ENCODE peak calls at places on chromosomes 3 and 15, in ten cellular contexts. C is cardiac fibroblast; P is AG10803; T is CD8-positive, alpha-beta memory T cell; W is GM12864; G is Peyer's patch; M is LNCaP clone FGC; A is BE2C; L is trophoblast cell; O is gastrocnemius medialis. N is an unnamed sample.

GRCh38 chr15:31352283-31352880 is 25.7 kb downstream of the KLF13 start:
- DNase-seq in T (no peak), A (peak; percentile 83), C (peak; percentile 35), W (no peak), G (peak; percentile 73), O (peak; percentile 98), L (no peak), M (peak; percentile 50), P (no peak), N (no peak)

GRCh38 chr15:85688703-85689102 is 106.0 kb downstream of the KLHL25 start:
- DNase-seq in T (no peak), W (no peak), P (no peak), O (no peak), G (no peak), C (no peak), A (no peak), L (no peak), M (no peak), N (no peak)

GRCh38 chr3:135633078-135633477 is 332.4 kb upstream of the PPP2R3A start:
- DNase-seq in P (no peak), G (no peak), T (no peak), O (no peak), C (no peak), W (no peak), A (no peak), L (no peak), M (no peak), N (no peak)

GRCh38 chr15:95485367-95485766 is 845.1 kb upstream of the NR2F2 start:
- DNase-seq in P (no peak), T (no peak), W (no peak), L (no peak), C (no peak), A (no peak), M (no peak), O (no peak), G (no peak), N (no peak)

GRCh38 chr15:101394654-101395053 is 94.9 kb downstream of the PCSK6 start:
- DNase-seq in A (no peak), O (no peak), T (no peak), C (no peak), M (no peak), P (no peak), L (no peak), W (no peak), G (no peak), N (peak; percentile 13)

GRCh38 chr3:127541320-127541719 is 49.2 kb downstream of the TPRA1 start:
- DNase-seq in P (no peak), L (no peak), W (no peak), A (no peak), G (no peak), O (no peak), M (no peak), C (no peak), T (no peak), N (no peak)

GRCh38 chr3:36210840-36211655 is 169.3 kb upstream of the STAC start:
- DNase-seq in O (no peak), M (no peak), W (no peak), P (peak; percentile 11), G (no peak), T (no peak), A (no peak), L (no peak), C (no peak), N (no peak)

GRCh38 chr3:188059346-188059745 is 94.6 kb upstream of the LPP start:
- DNase-seq in G (no peak), A (no peak), T (no peak), P (no peak), C (no peak), W (no peak), O (no peak), L (no peak), M (no peak), N (no peak)

GRCh38 chr3:52891164-52891563 is 6.2 kb downstream of the STIMATE start:
- DNase-seq in O (no peak), T (no peak), L (no peak), A (no peak), M (no peak), G (no peak), W (no peak), P (no peak), C (no peak), N (no peak)

GRCh38 chr15:74468341-74469032 is 7.5 kb upstream of the UBL7 start:
- DNase-seq in T (no peak), M (no peak), W (no peak), L (no peak), O (no peak), G (no peak), A (no peak), P (no peak), C (no peak), N (no peak)

GRCh38 chr3:57815034-57815433 is 58.9 kb downstream of the SLMAP start:
- DNase-seq in M (no peak), A (no peak), T (peak; percentile 22), L (no peak), G (peak; percentile 68), W (no peak), O (no peak), C (no peak), P (no peak), N (no peak)

GRCh38 chr3:58049143-58049785 is 41.0 kb downstream of the FLNB start:
- DNase-seq in A (no peak), G (peak; percentile 77), M (peak; percentile 80), L (peak; percentile 98), T (no peak), C (peak; percentile 74), O (no peak), W (no peak), P (peak; percentile 88), N (no peak)

GRCh38 chr15:24659622-24660021 is 16.0 kb upstream of the NPAP1 start:
- DNase-seq in G (no peak), W (no peak), C (no peak), T (no peak), M (no peak), A (no peak), O (no peak), P (no peak), L (no peak), N (no peak)

GRCh38 chr3:194135806-194136518 is at the start of gene HES1:
- DNase-seq in C (peak; percentile 99), T (peak; percentile 17), O (peak; percentile 97), W (no peak), A (peak; percentile 95), G (peak; percentile 94), P (peak; percentile 98), M (peak; percentile 90), L (peak; percentile 97), N (peak; percentile 97)

GRCh38 chr3:9553949-9554513 is 409 bp upstream of the LHFPL4 start:
- DNase-seq in W (no peak), L (no peak), G (no peak), M (no peak), O (no peak), T (no peak), C (no peak), P (no peak), A (no peak), N (no peak)
- H3K4me3 ChIP-seq in W (no peak overlapping the region), L (no peak overlapping the region), G (peak overlapping the region; percentile 29), M (no peak overlapping the region), O (no peak overlapping the region), T (no peak overlapping the region), C (no peak overlapping the region), P (no peak overlapping the region), A (peak overlapping the region; percentile 44), N (no peak overlapping the region)

DNA sequence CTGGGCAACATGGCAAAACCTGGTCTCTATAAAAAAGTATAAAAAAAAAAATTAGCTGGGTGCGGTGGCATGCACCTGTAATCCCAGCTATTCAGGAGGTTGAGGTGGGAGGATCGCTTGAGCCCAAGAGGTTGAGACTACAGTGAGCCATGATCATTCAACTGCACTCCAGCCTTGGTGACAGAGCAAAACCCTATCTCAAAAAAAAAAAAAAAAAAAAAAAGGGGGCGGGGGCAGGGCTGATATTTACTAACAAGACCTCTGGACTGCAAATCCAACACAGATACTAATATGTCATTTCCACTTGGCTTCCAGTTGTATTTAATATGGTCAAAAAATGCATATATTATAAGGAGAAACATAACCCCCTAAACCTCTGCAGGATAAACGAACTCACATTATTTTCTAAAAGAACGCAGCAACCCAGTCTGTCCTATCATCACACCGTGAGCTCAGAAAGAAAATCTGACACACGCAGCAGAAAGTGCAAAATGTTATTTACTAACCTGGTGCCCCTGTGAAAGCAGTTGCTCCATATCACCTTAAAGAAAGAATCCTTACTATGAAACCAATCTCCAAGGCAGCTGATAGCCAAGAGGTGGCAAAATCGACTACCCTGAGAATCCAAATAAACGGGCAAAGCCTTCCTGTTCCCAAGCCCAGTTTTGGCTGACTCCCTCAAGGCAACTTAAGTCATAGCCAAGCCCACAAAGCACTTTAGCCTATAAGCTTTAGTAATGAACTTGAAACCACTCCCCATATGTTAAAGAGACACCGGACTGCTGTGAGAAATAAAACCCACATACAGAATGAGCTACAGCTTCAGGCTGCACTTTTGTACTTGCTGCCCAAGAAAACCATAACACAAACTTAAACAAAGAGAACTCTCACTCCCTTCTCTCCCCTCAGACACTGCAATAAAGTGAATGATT is 39.3 kb downstream of the PLD1 start:
- DNase-seq in P (peak; percentile 68), L (peak; percentile 73), T (no peak), A (peak; percentile 21), M (peak; percentile 86), C (peak; percentile 94), G (peak; percentile 67), O (peak; percentile 29), W (no peak), N (no peak)
- H3K4me3 ChIP-seq in P (peak overlapping the region; percentile 42), L (no peak overlapping the region), T (no peak overlapping the region), A (peak overlapping the region; percentile 32), M (no peak overlapping the region), C (peak overlapping the region; percentile 45), G (peak overlapping the region; percentile 49), O (peak overlapping the region; percentile 42), W (no peak overlapping the region), N (peak overlapping the region; percentile 64)

DNA sequence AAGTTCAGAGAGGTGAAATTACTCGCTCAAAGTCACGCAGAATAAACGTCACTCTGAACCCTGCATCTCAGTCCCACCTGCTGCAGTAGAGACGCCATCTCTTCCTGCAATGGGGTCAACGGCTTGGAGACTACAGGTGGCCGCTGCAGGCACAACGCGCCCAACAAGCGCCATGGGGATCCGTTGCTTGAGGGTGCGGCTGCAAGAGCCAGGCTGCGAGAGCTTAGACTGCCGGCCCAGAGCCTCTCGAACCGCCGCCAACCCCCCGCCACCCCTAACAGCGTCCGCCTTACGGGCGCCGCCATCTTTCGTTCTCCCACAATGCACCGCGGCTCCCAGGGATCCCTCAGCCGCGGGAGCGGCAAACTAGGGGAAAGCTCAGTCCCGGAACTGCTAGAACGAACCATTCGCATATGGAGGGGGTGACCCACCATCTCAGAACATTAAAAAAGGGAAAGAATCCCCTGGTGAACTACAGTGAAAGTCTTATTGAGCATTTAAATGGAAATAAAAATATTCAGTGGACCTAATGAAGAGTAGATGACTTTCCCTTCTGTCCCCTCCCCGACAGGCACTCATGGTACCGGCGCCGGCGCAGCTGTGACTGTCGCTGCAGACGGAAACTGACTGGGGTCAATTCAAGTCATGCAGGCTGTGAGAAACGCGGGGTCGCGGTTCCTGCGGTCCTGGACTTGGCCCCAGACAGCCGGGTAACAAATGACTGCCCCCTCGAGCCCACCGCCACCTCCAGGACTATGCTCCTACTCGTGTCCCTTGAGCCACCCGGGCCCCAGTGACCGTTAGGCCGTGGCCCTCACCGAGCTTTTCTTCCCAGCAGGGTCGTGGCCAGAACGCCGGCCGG is at the start of the genes MRPL46 and MRPS11:
- DNase-seq in W (peak; percentile 60), G (peak; percentile 95), O (peak; percentile 83), M (peak; percentile 57), P (peak; percentile 84), A (peak; percentile 92), L (peak; percentile 81), T (peak; percentile 88), C (peak; percentile 91), N (peak; percentile 91)
- H3K4me3 ChIP-seq in W (peak within 1 kb of the TSS; percentile 91), G (peak within 1 kb of the TSS; percentile 88), O (peak within 1 kb of the TSS; percentile 99), M (peak within 1 kb of the TSS; percentile 95), P (peak within 1 kb of the TSS; percentile 96), A (peak within 1 kb of the TSS; percentile 81), L (peak within 1 kb of the TSS; percentile 96), T (peak within 1 kb of the TSS; percentile 88), C (peak within 1 kb of the TSS; percentile 94), N (peak within 1 kb of the TSS; percentile 90)

GRCh38 chr3:157130138-157130880 is 29.6 kb downstream of the CCNL1 start:
- DNase-seq in W (no peak), M (no peak), C (peak; percentile 83), O (peak; percentile 63), A (peak; percentile 66), T (peak; percentile 81), G (peak; percentile 91), L (peak; percentile 62), P (peak; percentile 83), N (no peak)
- H3K4me3 ChIP-seq in W (no peak overlapping the region), M (no peak overlapping the region), C (no peak overlapping the region), O (peak overlapping the region; percentile 25), A (peak overlapping the region; percentile 36), T (peak overlapping the region; percentile 15), G (no peak overlapping the region), L (no peak overlapping the region), P (no peak overlapping the region), N (no peak overlapping the region)